ENCODE peak calls at places on chromosomes 5 and 9, in seven cellular contexts. Z is psoas muscle; G is hepatocyte; L is foreskin keratinocyte; T is tibial artery; A is CD4-positive, alpha-beta T cell; N is H9. C is an unnamed sample.
A peak's percentile ranks its signal among the peaks of the same experiment; 100 is the strongest.

GRCh38 chr9:107782381-107782780 is 292.8 kb upstream of the KLF4 start:
- DNase-seq in Z (no peak), G (no peak), L (no peak), T (no peak), A (no peak), N (no peak), C (no peak)

GRCh38 chr9:105880517-105880916 is 186.2 kb downstream of the TMEM38B start:
- DNase-seq in Z (no peak), G (no peak), L (no peak), T (no peak), A (no peak), N (no peak), C (no peak)

GRCh38 chr5:152086668-152087067 is 162.0 kb upstream of the GLRA1 start:
- DNase-seq in Z (no peak), G (no peak), L (no peak), T (no peak), A (no peak), N (no peak), C (no peak)

GRCh38 chr5:79416499-79416898 is 97.4 kb downstream of the HOMER1 start:
- DNase-seq in Z (no peak), G (no peak), L (no peak), T (no peak), A (no peak), N (no peak), C (no peak)

GRCh38 chr9:5301544-5301943 is 3.0 kb downstream of the RLN2 start:
- DNase-seq in Z (no peak), G (no peak), L (no peak), T (no peak), A (no peak), N (no peak), C (no peak)

GRCh38 chr5:149151717-149152116 is 10.4 kb downstream of the ABLIM3 start:
- DNase-seq in Z (no peak), G (no peak), L (no peak), T (no peak), A (no peak), N (no peak), C (no peak)

GRCh38 chr5:101437341-101437740 is 534.3 kb upstream of the ST8SIA4 start:
- DNase-seq in Z (no peak), G (no peak), L (no peak), T (no peak), A (no peak), N (no peak), C (no peak)

GRCh38 chr9:136648746-136649145 is 14.0 kb upstream of the EGFL7 start:
- DNase-seq in Z (peak; percentile 64), G (no peak), L (no peak), T (peak; percentile 75), A (no peak), N (no peak), C (no peak)

GRCh38 chr5:5340206-5340729 is 82.2 kb upstream of the ICE1 start:
- DNase-seq in Z (peak; percentile 87), G (peak; percentile 90), L (peak; percentile 85), T (peak; percentile 88), A (no peak), N (peak; percentile 72), C (peak; percentile 72)

GRCh38 chr9:132026932-132027585 is 52.6 kb downstream of the MED27 start:
- DNase-seq in Z (no peak), G (no peak), L (peak; percentile 98), T (no peak), A (no peak), N (peak; percentile 41), C (no peak)
- H3K27ac ChIP-seq in Z (no peak overlapping the region), G (no peak overlapping the region), L (no peak overlapping the region), T (no peak overlapping the region), A (no peak overlapping the region), N (no peak overlapping the region), C (peak overlapping the region; percentile 17)

GRCh38 chr5:80937591-80937990 is 22.6 kb upstream of the RASGRF2 start:
- DNase-seq in Z (no peak), G (peak; percentile 43), L (no peak), T (no peak), A (no peak), N (no peak), C (no peak)

GRCh38 chr5:80931423-80931822 is 28.7 kb upstream of the RASGRF2 start:
- DNase-seq in Z (no peak), G (no peak), L (no peak), T (no peak), A (no peak), N (no peak), C (no peak)

GRCh38 chr5:80933061-80933460 is 27.1 kb upstream of the RASGRF2 start:
- DNase-seq in Z (no peak), G (no peak), L (no peak), T (no peak), A (no peak), N (no peak), C (no peak)

GRCh38 chr5:80935811-80936385 is 24.3 kb upstream of the RASGRF2 start:
- DNase-seq in Z (no peak), G (no peak), L (no peak), T (no peak), A (no peak), N (peak; percentile 62), C (no peak)

GRCh38 chr5:80934751-80935150 is 25.4 kb upstream of the RASGRF2 start:
- DNase-seq in Z (no peak), G (no peak), L (no peak), T (no peak), A (no peak), N (peak; percentile 56), C (no peak)
- TF ChIP-seq CTCF in Z (no peak), G (no peak), L (no peak), T (no peak), A (no peak), N (peak; percentile 47), C (no peak)

GRCh38 chr9:116686135-116686534 is 970 bp upstream of the TRIM32 start:
- DNase-seq in Z (no peak), G (no peak), L (no peak), T (no peak), A (no peak), N (no peak), C (no peak)

GRCh38 chr9:116689117-116689516 is 2.0 kb downstream of the TRIM32 start:
- DNase-seq in Z (no peak), G (no peak), L (no peak), T (no peak), A (no peak), N (no peak), C (no peak)

GRCh38 chr9:116686693-116687073 is 422 bp upstream of the TRIM32 start:
- DNase-seq in Z (peak; percentile 5), G (peak; percentile 17), L (no peak), T (no peak), A (no peak), N (peak; percentile 44), C (no peak)

GRCh38 chr9:116687762-116688160 is 656 bp downstream of the TRIM32 start:
- DNase-seq in Z (no peak), G (peak; percentile 31), L (no peak), T (no peak), A (no peak), N (no peak), C (no peak)

DNA sequence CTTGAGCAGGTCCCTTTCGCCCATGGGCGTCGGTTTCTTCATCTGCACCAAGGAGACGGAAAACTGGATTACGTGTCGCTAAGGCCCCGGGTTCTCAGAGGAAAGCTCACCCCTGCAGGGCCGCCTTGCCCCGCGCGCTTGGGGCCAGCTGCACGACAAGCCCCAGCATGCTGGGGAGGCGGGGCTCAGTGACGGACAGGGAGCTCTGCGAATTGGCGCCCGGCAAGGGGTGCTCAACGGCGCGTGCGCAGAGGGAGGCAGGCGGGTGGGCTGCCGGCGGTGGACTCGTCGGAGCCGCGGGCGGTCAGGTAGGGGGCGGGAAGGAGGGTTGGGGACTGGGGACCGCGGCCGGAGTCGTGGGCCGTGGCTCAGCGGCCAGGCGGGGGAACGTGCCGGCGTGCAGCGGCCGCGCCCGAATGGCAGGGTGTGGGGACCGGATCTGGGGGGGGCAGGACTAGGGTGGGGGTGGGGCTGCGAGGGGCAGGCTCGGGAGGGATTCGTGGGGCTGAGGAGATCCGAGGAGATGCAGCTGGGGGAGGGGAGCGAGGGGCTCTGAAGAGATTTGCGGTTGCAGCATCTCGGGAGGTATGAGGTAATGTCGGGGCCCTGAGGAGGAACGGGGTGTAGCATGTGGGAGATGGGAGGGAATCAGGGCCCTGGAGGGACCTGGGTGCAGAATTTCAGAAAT is at the start of gene TRIM32:
- DNase-seq in Z (peak; percentile 94), G (peak; percentile 95), L (peak; percentile 70), T (peak; percentile 94), A (peak; percentile 92), N (peak; percentile 95), C (peak; percentile 80)
- H3K27ac ChIP-seq in Z (peak within 1 kb of the TSS; percentile 92), G (peak within 1 kb of the TSS; percentile 74), L (peak within 1 kb of the TSS; percentile 82), T (peak within 1 kb of the TSS; percentile 85), A (no peak within 1 kb of the TSS), N (no peak within 1 kb of the TSS), C (peak within 1 kb of the TSS; percentile 81)

GRCh38 chr5:63213256-63213655 is 634.6 kb downstream of the LRRC70 start:
- DNase-seq in Z (no peak), G (no peak), L (no peak), T (no peak), A (no peak), N (no peak), C (no peak)
- TF ChIP-seq CTCF in Z (no peak), G (no peak), L (no peak), T (no peak), A (no peak), N (no peak), C (no peak)

GRCh38 chr9:38046669-38047300 is 22.2 kb downstream of the SHB start:
- DNase-seq in Z (no peak), G (peak; percentile 46), L (peak; percentile 82), T (no peak), A (no peak), N (peak; percentile 49), C (peak; percentile 94)

GRCh38 chr9:38042626-38043359 is 26.2 kb downstream of the SHB start:
- DNase-seq in Z (no peak), G (no peak), L (no peak), T (no peak), A (no peak), N (no peak), C (no peak)

GRCh38 chr9:38047301-38048251 is 21.5 kb downstream of the SHB start:
- DNase-seq in Z (peak; percentile 51), G (peak; percentile 80), L (peak; percentile 84), T (peak; percentile 78), A (no peak), N (peak; percentile 90), C (peak; percentile 71)

GRCh38 chr9:38043931-38044623 is 24.9 kb downstream of the SHB start:
- DNase-seq in Z (no peak), G (no peak), L (no peak), T (no peak), A (no peak), N (no peak), C (peak; percentile 60)

GRCh38 chr9:38044706-38045105 is 24.3 kb downstream of the SHB start:
- DNase-seq in Z (no peak), G (no peak), L (no peak), T (no peak), A (no peak), N (no peak), C (no peak)
- H3K27ac ChIP-seq in Z (no peak overlapping the region), G (no peak overlapping the region), L (no peak overlapping the region), T (no peak overlapping the region), A (no peak overlapping the region), N (no peak overlapping the region), C (peak overlapping the region; percentile 93)

C was measured in breast epithelium.